ENCODE peak calls at places on chromosomes 6 and 20, in seven cellular contexts. One of them, this sample, is unnamed.

GRCh38 chr20:23918896-23919295 is 39.3 kb upstream of the CST5 start:
- DNase-seq in astrocyte of the spinal cord: no peak
- DNase-seq in brain microvascular endothelial cell: no peak
- DNase-seq in bronchial epithelial cell: no peak
- DNase-seq in GM10248: no peak
- DNase-seq in body of pancreas: no peak
- DNase-seq in AG04449: no peak
- DNase-seq in this sample: no peak

GRCh38 chr6:108559884-108560462 is 744 bp upstream of the FOXO3 start:
- DNase-seq in astrocyte of the spinal cord: peak; percentile 88
- DNase-seq in brain microvascular endothelial cell: peak; percentile 68
- DNase-seq in bronchial epithelial cell: peak; percentile 39
- DNase-seq in GM10248: no peak
- DNase-seq in body of pancreas: peak; percentile 70
- DNase-seq in AG04449: no peak
- DNase-seq in this sample: peak; percentile 44

GRCh38 chr6:137497722-137498463 is 3.7 kb upstream of the OLIG3 start:
- DNase-seq in astrocyte of the spinal cord: no peak
- DNase-seq in brain microvascular endothelial cell: no peak
- DNase-seq in bronchial epithelial cell: no peak
- DNase-seq in GM10248: no peak
- DNase-seq in body of pancreas: peak; percentile 19
- DNase-seq in AG04449: no peak
- DNase-seq in this sample: peak; percentile 41

GRCh38 chr6:148086843-148087242 is 255.8 kb upstream of the SASH1 start:
- DNase-seq in astrocyte of the spinal cord: no peak
- DNase-seq in brain microvascular endothelial cell: no peak
- DNase-seq in bronchial epithelial cell: no peak
- DNase-seq in GM10248: no peak
- DNase-seq in body of pancreas: no peak
- DNase-seq in AG04449: no peak
- DNase-seq in this sample: no peak

GRCh38 chr6:167031082-167031709 is 32.0 kb downstream of the CEP43 start:
- DNase-seq in astrocyte of the spinal cord: no peak
- DNase-seq in brain microvascular endothelial cell: no peak
- DNase-seq in bronchial epithelial cell: peak; percentile 68
- DNase-seq in GM10248: no peak
- DNase-seq in body of pancreas: no peak
- DNase-seq in AG04449: no peak
- DNase-seq in this sample: no peak

GRCh38 chr6:32761548-32761947 is 1.8 kb downstream of the HLA-DQB2 start:
- DNase-seq in astrocyte of the spinal cord: no peak
- DNase-seq in brain microvascular endothelial cell: no peak
- DNase-seq in bronchial epithelial cell: no peak
- DNase-seq in GM10248: no peak
- DNase-seq in body of pancreas: no peak
- DNase-seq in AG04449: no peak
- DNase-seq in this sample: no peak

GRCh38 chr6:152863618-152864326 is 113.2 kb downstream of the VIP start:
- DNase-seq in astrocyte of the spinal cord: peak; percentile 74
- DNase-seq in brain microvascular endothelial cell: peak; percentile 71
- DNase-seq in bronchial epithelial cell: peak; percentile 65
- DNase-seq in GM10248: peak; percentile 28
- DNase-seq in body of pancreas: peak; percentile 73
- DNase-seq in AG04449: peak; percentile 26
- DNase-seq in this sample: peak; percentile 38

GRCh38 chr6:118537579-118537978 is 10.5 kb upstream of the PLN start:
- DNase-seq in astrocyte of the spinal cord: no peak
- DNase-seq in brain microvascular endothelial cell: no peak
- DNase-seq in bronchial epithelial cell: no peak
- DNase-seq in GM10248: no peak
- DNase-seq in body of pancreas: no peak
- DNase-seq in AG04449: no peak
- DNase-seq in this sample: no peak

GRCh38 chr6:121663292-121663691 is 227.8 kb downstream of the GJA1 start:
- DNase-seq in astrocyte of the spinal cord: no peak
- DNase-seq in brain microvascular endothelial cell: no peak
- DNase-seq in bronchial epithelial cell: no peak
- DNase-seq in GM10248: no peak
- DNase-seq in body of pancreas: no peak
- DNase-seq in AG04449: no peak
- DNase-seq in this sample: no peak

GRCh38 chr20:63639093-63639860 is 12.4 kb upstream of the GMEB2 start:
- DNase-seq in astrocyte of the spinal cord: no peak
- DNase-seq in brain microvascular endothelial cell: no peak
- DNase-seq in bronchial epithelial cell: no peak
- DNase-seq in GM10248: no peak
- DNase-seq in body of pancreas: no peak
- DNase-seq in AG04449: no peak
- DNase-seq in this sample: no peak

GRCh38 chr6:39143238-39143930 is 28.4 kb upstream of the SAYSD1 start:
- DNase-seq in astrocyte of the spinal cord: no peak
- DNase-seq in brain microvascular endothelial cell: no peak
- DNase-seq in bronchial epithelial cell: peak; percentile 50
- DNase-seq in GM10248: no peak
- DNase-seq in body of pancreas: no peak
- DNase-seq in AG04449: no peak
- DNase-seq in this sample: no peak

GRCh38 chr6:148747493-148748160 is 797 bp downstream of the UST start:
- DNase-seq in astrocyte of the spinal cord: peak; percentile 41
- DNase-seq in brain microvascular endothelial cell: peak; percentile 26
- DNase-seq in bronchial epithelial cell: no peak
- DNase-seq in GM10248: peak; percentile 41
- DNase-seq in body of pancreas: peak; percentile 55
- DNase-seq in AG04449: no peak
- DNase-seq in this sample: peak; percentile 46

GRCh38 chr6:105196076-105196475 is 16.3 kb upstream of the POPDC3 start:
- DNase-seq in astrocyte of the spinal cord: no peak
- DNase-seq in brain microvascular endothelial cell: no peak
- DNase-seq in bronchial epithelial cell: peak; percentile 95
- DNase-seq in GM10248: no peak
- DNase-seq in body of pancreas: no peak
- DNase-seq in AG04449: no peak
- DNase-seq in this sample: no peak

GRCh38 chr6:70133246-70133645 is 169.6 kb downstream of the COL9A1 start:
- DNase-seq in astrocyte of the spinal cord: no peak
- DNase-seq in brain microvascular endothelial cell: no peak
- DNase-seq in bronchial epithelial cell: no peak
- DNase-seq in GM10248: no peak
- DNase-seq in body of pancreas: no peak
- DNase-seq in AG04449: no peak
- DNase-seq in this sample: no peak

GRCh38 chr6:150175611-150176151 is 32.8 kb downstream of the PPP1R14C start:
- DNase-seq in astrocyte of the spinal cord: no peak
- DNase-seq in brain microvascular endothelial cell: no peak
- DNase-seq in bronchial epithelial cell: no peak
- DNase-seq in GM10248: no peak
- DNase-seq in body of pancreas: no peak
- DNase-seq in AG04449: no peak
- DNase-seq in this sample: no peak

GRCh38 chr6:124770784-124771183 is 191.5 kb upstream of the RNF217 start:
- DNase-seq in astrocyte of the spinal cord: no peak
- DNase-seq in brain microvascular endothelial cell: no peak
- DNase-seq in bronchial epithelial cell: no peak
- DNase-seq in GM10248: no peak
- DNase-seq in body of pancreas: no peak
- DNase-seq in AG04449: no peak
- DNase-seq in this sample: no peak

GRCh38 chr6:110075406-110075805 is 97.3 kb downstream of the GPR6 start:
- DNase-seq in astrocyte of the spinal cord: no peak
- DNase-seq in brain microvascular endothelial cell: no peak
- DNase-seq in bronchial epithelial cell: peak; percentile 65
- DNase-seq in GM10248: no peak
- DNase-seq in body of pancreas: no peak
- DNase-seq in AG04449: no peak
- DNase-seq in this sample: no peak

GRCh38 chr6:77463308-77463880 is at the start of gene HTR1B:
- DNase-seq in astrocyte of the spinal cord: peak; percentile 63
- DNase-seq in brain microvascular endothelial cell: no peak
- DNase-seq in bronchial epithelial cell: no peak
- DNase-seq in GM10248: peak; percentile 14
- DNase-seq in body of pancreas: peak; percentile 13
- DNase-seq in AG04449: no peak
- DNase-seq in this sample: peak; percentile 20

GRCh38 chr20:56843817-56844216 is 214.7 kb downstream of the TFAP2C start:
- DNase-seq in astrocyte of the spinal cord: no peak
- DNase-seq in brain microvascular endothelial cell: no peak
- DNase-seq in bronchial epithelial cell: no peak
- DNase-seq in GM10248: no peak
- DNase-seq in body of pancreas: peak; percentile 57
- DNase-seq in AG04449: no peak
- DNase-seq in this sample: no peak

DNA sequence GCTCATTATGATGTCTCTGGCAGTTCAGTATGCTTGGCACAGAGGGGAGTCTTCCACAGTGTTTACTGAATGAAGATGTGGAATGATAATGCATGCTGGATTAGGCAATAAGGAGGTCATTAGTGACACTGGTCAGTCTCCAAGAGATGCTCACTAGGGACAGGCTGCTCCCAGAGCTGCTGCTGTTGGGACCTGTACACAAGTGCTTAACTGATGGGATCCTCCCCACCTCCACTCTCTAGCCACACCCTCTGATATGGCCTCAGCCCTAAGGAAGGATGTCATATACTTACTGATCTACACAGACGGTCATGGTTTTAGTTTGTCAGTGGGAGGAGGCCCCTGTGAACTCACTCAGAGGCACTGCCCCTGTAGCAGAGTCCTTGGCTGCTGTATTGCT is 73.4 kb downstream of the MYB start:
- DNase-seq in astrocyte of the spinal cord: no peak
- DNase-seq in brain microvascular endothelial cell: no peak
- DNase-seq in bronchial epithelial cell: no peak
- DNase-seq in GM10248: no peak
- DNase-seq in body of pancreas: no peak
- DNase-seq in AG04449: no peak
- DNase-seq in this sample: no peak
- TF ChIP-seq CTCF in astrocyte of the spinal cord: no peak
- TF ChIP-seq CTCF in brain microvascular endothelial cell: no peak
- TF ChIP-seq CTCF in bronchial epithelial cell: no peak
- TF ChIP-seq CTCF in GM10248: no peak
- TF ChIP-seq CTCF in body of pancreas: no peak
- TF ChIP-seq CTCF in AG04449: no peak
- TF ChIP-seq CTCF in this sample: no peak

GRCh38 chr6:163010145-163010544 is 282.4 kb downstream of the PACRG start:
- DNase-seq in astrocyte of the spinal cord: no peak
- DNase-seq in brain microvascular endothelial cell: no peak
- DNase-seq in bronchial epithelial cell: no peak
- DNase-seq in GM10248: no peak
- DNase-seq in body of pancreas: no peak
- DNase-seq in AG04449: no peak
- DNase-seq in this sample: no peak

GRCh38 chr6:163008626-163009025 is 280.9 kb downstream of the PACRG start:
- DNase-seq in astrocyte of the spinal cord: no peak
- DNase-seq in brain microvascular endothelial cell: no peak
- DNase-seq in bronchial epithelial cell: no peak
- DNase-seq in GM10248: no peak
- DNase-seq in body of pancreas: no peak
- DNase-seq in AG04449: no peak
- DNase-seq in this sample: no peak
- TF ChIP-seq CTCF in astrocyte of the spinal cord: no peak
- TF ChIP-seq CTCF in brain microvascular endothelial cell: no peak
- TF ChIP-seq CTCF in bronchial epithelial cell: no peak
- TF ChIP-seq CTCF in GM10248: no peak
- TF ChIP-seq CTCF in body of pancreas: no peak
- TF ChIP-seq CTCF in AG04449: no peak
- TF ChIP-seq CTCF in this sample: no peak

GRCh38 chr6:35251949-35252348 is 7.6 kb upstream of the ZNF76 start:
- DNase-seq in astrocyte of the spinal cord: no peak
- DNase-seq in brain microvascular endothelial cell: no peak
- DNase-seq in bronchial epithelial cell: no peak
- DNase-seq in GM10248: no peak
- DNase-seq in body of pancreas: no peak
- DNase-seq in AG04449: no peak
- DNase-seq in this sample: no peak
- TF ChIP-seq CTCF in astrocyte of the spinal cord: no peak
- TF ChIP-seq CTCF in brain microvascular endothelial cell: no peak
- TF ChIP-seq CTCF in bronchial epithelial cell: no peak
- TF ChIP-seq CTCF in GM10248: no peak
- TF ChIP-seq CTCF in body of pancreas: no peak
- TF ChIP-seq CTCF in AG04449: no peak
- TF ChIP-seq CTCF in this sample: no peak

GRCh38 chr20:17704589-17705317 is 5.0 kb downstream of the BANF2 start:
- DNase-seq in astrocyte of the spinal cord: no peak
- DNase-seq in brain microvascular endothelial cell: no peak
- DNase-seq in bronchial epithelial cell: no peak
- DNase-seq in GM10248: no peak
- DNase-seq in body of pancreas: peak; percentile 6
- DNase-seq in AG04449: no peak
- DNase-seq in this sample: no peak
- TF ChIP-seq CTCF in astrocyte of the spinal cord: no peak
- TF ChIP-seq CTCF in brain microvascular endothelial cell: no peak
- TF ChIP-seq CTCF in bronchial epithelial cell: no peak
- TF ChIP-seq CTCF in GM10248: no peak
- TF ChIP-seq CTCF in body of pancreas: no peak
- TF ChIP-seq CTCF in AG04449: no peak
- TF ChIP-seq CTCF in this sample: no peak

GRCh38 chr6:43953256-43953655 is 174.0 kb downstream of the MRPL14 start:
- DNase-seq in astrocyte of the spinal cord: no peak
- DNase-seq in brain microvascular endothelial cell: no peak
- DNase-seq in bronchial epithelial cell: no peak
- DNase-seq in GM10248: no peak
- DNase-seq in body of pancreas: no peak
- DNase-seq in AG04449: no peak
- DNase-seq in this sample: no peak

GRCh38 chr6:43951756-43952675 is 175.2 kb downstream of the MRPL14 start:
- DNase-seq in astrocyte of the spinal cord: no peak
- DNase-seq in brain microvascular endothelial cell: no peak
- DNase-seq in bronchial epithelial cell: no peak
- DNase-seq in GM10248: no peak
- DNase-seq in body of pancreas: no peak
- DNase-seq in AG04449: no peak
- DNase-seq in this sample: no peak

GRCh38 chr6:43952746-43953145 is 174.5 kb downstream of the MRPL14 start:
- DNase-seq in astrocyte of the spinal cord: no peak
- DNase-seq in brain microvascular endothelial cell: no peak
- DNase-seq in bronchial epithelial cell: no peak
- DNase-seq in GM10248: no peak
- DNase-seq in body of pancreas: no peak
- DNase-seq in AG04449: no peak
- DNase-seq in this sample: no peak

GRCh38 chr6:43954311-43955131 is 172.7 kb downstream of the MRPL14 start:
- DNase-seq in astrocyte of the spinal cord: no peak
- DNase-seq in brain microvascular endothelial cell: no peak
- DNase-seq in bronchial epithelial cell: no peak
- DNase-seq in GM10248: no peak
- DNase-seq in body of pancreas: no peak
- DNase-seq in AG04449: no peak
- DNase-seq in this sample: no peak

GRCh38 chr6:43953794-43954310 is 173.4 kb downstream of the MRPL14 start:
- DNase-seq in astrocyte of the spinal cord: no peak
- DNase-seq in brain microvascular endothelial cell: no peak
- DNase-seq in bronchial epithelial cell: no peak
- DNase-seq in GM10248: no peak
- DNase-seq in body of pancreas: peak; percentile 49
- DNase-seq in AG04449: no peak
- DNase-seq in this sample: no peak
- TF ChIP-seq CTCF in astrocyte of the spinal cord: peak; percentile 53
- TF ChIP-seq CTCF in brain microvascular endothelial cell: peak; percentile 67
- TF ChIP-seq CTCF in bronchial epithelial cell: peak; percentile 37
- TF ChIP-seq CTCF in GM10248: no peak
- TF ChIP-seq CTCF in body of pancreas: peak; percentile 33
- TF ChIP-seq CTCF in AG04449: peak; percentile 54
- TF ChIP-seq CTCF in this sample: no peak